ENCODE peak calls at places on chromosome 15, in six cellular contexts. T is CD4-positive, alpha-beta T cell; I is GM12865; R is Calu3; E is DND-41; A is GM23338. Z is an unnamed sample.

GRCh38 chr15:48266029-48266428 is 59.9 kb downstream of the SLC12A1 start:
- DNase-seq in A (no peak), T (no peak), E (no peak), R (no peak), I (no peak), Z (no peak)

GRCh38 chr15:74340139-74340538 is 27.3 kb downstream of the CYP11A1 start:
- DNase-seq in R (peak), E (no peak), I (no peak), T (no peak), A (no peak), Z (no peak)

GRCh38 chr15:39227001-39227400 is 353.9 kb upstream of the THBS1 start:
- DNase-seq in E (no peak), T (no peak), R (peak), I (no peak), A (no peak), Z (no peak)

GRCh38 chr15:80609111-80609510 is 86.0 kb upstream of the ABHD17C start:
- DNase-seq in R (no peak), T (no peak), A (no peak), E (no peak), I (no peak), Z (no peak)

GRCh38 chr15:51390932-51391432 is 49.5 kb downstream of the GLDN start:
- DNase-seq in T (no peak), A (peak), I (no peak), R (no peak), E (no peak), Z (no peak)

GRCh38 chr15:60961541-60961940 is 267.6 kb downstream of the RORA start:
- DNase-seq in A (no peak), T (no peak), I (no peak), R (no peak), E (no peak), Z (no peak)

GRCh38 chr15:80489030-80489594 is 84.9 kb downstream of the ARNT2 start:
- DNase-seq in T (no peak), A (no peak), E (no peak), I (no peak), R (no peak), Z (no peak)

GRCh38 chr15:66472176-66472999 is 25.2 kb downstream of the SNAPC5 start:
- DNase-seq in R (peak), E (peak), T (peak), A (no peak), I (peak), Z (no peak)

GRCh38 chr15:25849431-25849921 is 13.7 kb downstream of the ATP10A start:
- DNase-seq in T (no peak), I (no peak), A (peak), E (no peak), R (no peak), Z (no peak)

GRCh38 chr15:28086175-28086703 is 12.9 kb downstream of the OCA2 start:
- DNase-seq in A (peak), T (peak), R (peak), E (peak), I (peak), Z (peak)

GRCh38 chr15:77071338-77072223 is 672 bp upstream of the TSPAN3 start:
- DNase-seq in E (no peak), A (no peak), R (no peak), I (no peak), T (no peak), Z (no peak)

GRCh38 chr15:73240864-73241499 is 127.8 kb downstream of the HCN4 start:
- DNase-seq in R (peak), I (peak), T (peak), A (peak), E (peak), Z (peak)

GRCh38 chr15:57312323-57313133 is 63.8 kb upstream of the CGNL1 start:
- DNase-seq in E (no peak), R (no peak), A (no peak), T (no peak), I (no peak), Z (no peak)

GRCh38 chr15:92820233-92821021 is 79.7 kb upstream of the CHD2 start:
- DNase-seq in R (peak), A (peak), I (peak), E (peak), T (peak), Z (peak)

GRCh38 chr15:101024111-101024695 is 105.0 kb downstream of the LRRK1 start:
- DNase-seq in A (no peak), I (no peak), E (no peak), R (no peak), T (no peak), Z (peak)

GRCh38 chr15:51623386-51623938 is 891 bp upstream of the DMXL2 start:
- DNase-seq in T (no peak), A (no peak), E (no peak), I (peak), R (no peak), Z (no peak)

GRCh38 chr15:101492752-101493692 is 3.5 kb upstream of the PCSK6 start:
- DNase-seq in A (no peak), I (no peak), R (no peak), T (no peak), E (no peak), Z (no peak)

GRCh38 chr15:43516185-43516584 is 1.2 kb upstream of the MAP1A start:
- DNase-seq in R (no peak), T (no peak), A (no peak), E (no peak), I (no peak), Z (no peak)

GRCh38 chr15:68900032-68900431 is 30.3 kb upstream of the SPESP1 start:
- DNase-seq in I (no peak), A (no peak), E (no peak), T (no peak), R (no peak), Z (no peak)

DNA sequence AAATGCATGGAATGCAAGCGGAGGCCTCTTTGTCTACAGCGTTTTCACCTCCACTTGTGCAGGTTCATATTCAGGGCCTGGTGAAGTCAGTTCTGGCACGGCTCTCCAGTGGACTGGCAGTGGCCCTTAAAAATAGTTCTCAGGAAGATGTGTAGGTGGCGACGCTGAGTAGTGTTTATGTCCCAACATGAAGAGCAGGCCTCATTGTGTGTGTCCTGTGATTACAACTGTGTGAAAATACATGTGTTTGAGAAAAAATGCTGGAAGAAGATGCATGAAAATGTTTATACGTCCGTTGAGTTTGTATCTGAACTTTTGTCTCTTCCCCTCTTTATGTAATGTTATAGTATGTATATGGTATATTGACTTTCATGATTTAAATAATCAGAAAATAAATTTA is 7.2 kb downstream of the LIPC start:
- DNase-seq in R (peak), I (peak), T (no peak), A (peak), E (peak), Z (no peak)
- TF ChIP-seq CTCF in R (no peak), I (peak), T (peak), A (peak), E (peak), Z (no peak)

DNA sequence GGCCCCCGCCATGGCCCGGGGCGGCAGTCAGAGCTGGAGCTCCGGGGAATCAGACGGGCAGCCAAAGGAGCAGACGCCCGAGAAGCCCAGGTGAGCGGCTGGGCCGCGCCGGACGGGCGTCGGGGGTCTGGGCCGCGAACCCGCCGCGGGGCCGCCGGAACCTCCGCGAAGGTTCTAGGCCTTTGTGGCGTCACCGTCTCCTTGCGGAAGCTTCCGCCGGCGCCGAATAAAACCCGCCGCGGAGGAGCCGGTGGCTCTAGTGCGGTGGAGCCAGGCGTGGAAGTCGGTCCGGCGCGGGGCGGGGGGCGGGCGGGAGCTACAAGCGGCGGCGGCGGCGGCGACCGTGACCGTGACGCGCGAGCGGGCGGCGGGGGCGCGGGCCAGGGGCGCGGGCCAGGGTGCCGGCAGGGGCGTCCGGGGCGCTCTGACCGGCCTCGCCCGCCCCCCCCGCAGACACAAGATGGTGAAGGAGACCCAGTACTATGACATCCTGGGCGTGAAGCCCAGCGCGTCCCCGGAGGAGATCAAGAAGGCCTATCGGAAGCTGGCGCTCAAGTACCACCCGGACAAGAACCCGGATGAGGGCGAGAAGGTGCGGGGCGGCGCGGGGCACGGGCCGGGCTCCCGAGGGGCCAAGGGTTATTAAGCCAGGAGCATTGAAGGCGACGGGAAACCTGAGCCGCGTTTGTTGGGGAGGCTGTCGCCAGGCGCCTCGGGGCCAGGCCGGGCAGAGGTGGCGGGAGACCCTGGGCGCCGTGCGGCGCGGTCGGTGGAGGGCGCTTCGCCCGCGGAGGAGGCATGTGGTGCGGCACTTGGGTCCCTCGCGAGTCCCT is at the start of gene DNAJA4:
- DNase-seq in A (peak), E (no peak), R (peak), T (peak), I (peak), Z (peak)
- TF ChIP-seq CTCF in A (no peak), E (no peak), R (peak), T (peak), I (peak), Z (no peak)

GRCh38 chr15:83066761-83067637 is at the start of gene BTBD1:
- DNase-seq in E (peak), R (peak), A (peak), T (peak), I (peak), Z (peak)
- TF ChIP-seq CTCF in E (no peak), R (no peak), A (no peak), T (no peak), I (no peak), Z (no peak)

GRCh38 chr15:99390667-99391066 is 139.4 kb downstream of the LRRC28 start:
- DNase-seq in E (no peak), A (peak), R (no peak), I (no peak), T (no peak), Z (no peak)
- TF ChIP-seq CTCF in E (no peak), A (peak), R (no peak), I (no peak), T (no peak), Z (no peak)

DNA sequence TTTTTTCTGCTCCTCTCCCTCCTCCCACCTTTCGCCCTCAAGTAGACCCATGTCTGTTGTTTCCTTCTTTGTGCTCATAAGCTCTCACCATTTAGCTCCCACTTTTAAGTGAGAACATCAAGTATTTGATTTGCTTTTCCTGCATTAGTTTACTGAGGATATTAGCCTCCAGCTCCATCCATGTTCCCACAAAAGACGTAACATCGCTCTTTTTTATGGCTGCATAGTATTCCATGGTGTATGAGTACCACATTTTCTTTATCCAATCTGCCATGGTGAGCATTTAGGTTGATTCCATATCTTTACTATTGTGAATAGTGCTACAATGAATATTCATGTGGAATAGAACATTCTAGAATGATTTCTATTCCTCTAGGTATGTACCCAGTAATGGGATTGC is 178.6 kb downstream of the RYR3 start:
- DNase-seq in R (no peak), T (no peak), I (no peak), E (no peak), A (no peak), Z (no peak)
- TF ChIP-seq CTCF in R (no peak), T (no peak), I (no peak), E (no peak), A (no peak), Z (no peak)

DNA sequence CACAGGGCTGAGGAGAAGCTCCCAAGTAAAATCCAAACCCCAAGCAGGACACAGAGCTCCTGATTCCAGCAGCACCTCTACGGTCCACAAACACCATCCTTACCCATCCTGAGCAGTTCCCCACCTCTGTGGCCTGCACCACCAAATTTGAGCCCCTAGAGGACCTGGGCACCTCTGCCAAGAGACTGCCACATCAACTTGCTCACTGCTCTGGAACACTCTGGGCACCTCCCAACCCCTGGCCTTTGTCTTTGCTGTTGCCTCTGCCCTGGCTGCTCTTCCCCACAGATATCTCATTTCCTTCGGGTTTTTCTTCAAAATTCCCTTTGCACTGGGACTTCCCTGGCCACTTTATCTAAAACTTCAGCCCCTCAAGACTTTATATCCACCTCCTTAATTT is 5.8 kb downstream of the RLBP1 start:
- DNase-seq in E (no peak), A (no peak), I (peak), R (no peak), T (no peak), Z (no peak)
- TF ChIP-seq CTCF in E (no peak), A (no peak), I (no peak), R (no peak), T (no peak), Z (no peak)

GRCh38 chr15:71397377-71397776 is 282.1 kb downstream of the THSD4 start:
- DNase-seq in A (no peak), T (no peak), I (no peak), R (no peak), E (no peak), Z (peak)
- TF ChIP-seq CTCF in A (no peak), T (no peak), I (no peak), R (no peak), E (no peak), Z (no peak)

GRCh38 chr15:40358492-40359353 is 704 bp downstream of the DISP2 start:
- DNase-seq in T (no peak), I (peak), A (peak), E (peak), R (peak), Z (no peak)
- TF ChIP-seq CTCF in T (no peak), I (no peak), A (no peak), E (peak), R (no peak), Z (no peak)